ENCODE peak calls at places on chromosome 1, in seven cellular contexts. G is PC-9, D is A673, I is tibial artery, W is GM23248, O is GM23338, H is Panc1. J is an unnamed sample.

GRCh38 chr1:40607921-40608320 is 57.6 kb downstream of the RIMS3 start:
- DNase-seq in I (no peak), O (no peak), G (no peak), H (no peak), D (no peak), W (no peak), J (no peak)

GRCh38 chr1:221335161-221336101 is 406.5 kb downstream of the DUSP10 start:
- DNase-seq in D (no peak), W (peak; percentile 87), O (no peak), G (peak; percentile 82), I (peak; percentile 77), H (no peak), J (no peak)

GRCh38 chr1:80171101-80171500 is 1164.6 kb upstream of the ADGRL4 start:
- DNase-seq in H (no peak), W (no peak), G (no peak), I (no peak), O (no peak), D (peak; percentile 37), J (no peak)

GRCh38 chr1:3049164-3049563 is 19.8 kb upstream of the PRDM16 start:
- DNase-seq in D (no peak), G (no peak), H (no peak), W (no peak), O (no peak), I (peak; percentile 39), J (no peak)

GRCh38 chr1:106755682-106756406 is 300.6 kb upstream of the PRMT6 start:
- DNase-seq in G (peak; percentile 7), H (no peak), O (no peak), D (no peak), I (no peak), W (peak; percentile 84), J (peak; percentile 11)

GRCh38 chr1:233518344-233518743 is 95.6 kb upstream of the KCNK1 start:
- DNase-seq in I (no peak), G (peak; percentile 25), H (no peak), D (peak; percentile 66), W (peak; percentile 47), O (peak; percentile 91), J (peak; percentile 11)

GRCh38 chr1:204092632-204093420 is 19.9 kb downstream of the SOX13 start:
- DNase-seq in O (no peak), W (no peak), D (no peak), G (no peak), H (no peak), I (no peak), J (no peak)

GRCh38 chr1:216830836-216831235 is 107.6 kb upstream of the ESRRG start:
- DNase-seq in I (no peak), D (no peak), G (no peak), W (no peak), O (no peak), H (no peak), J (no peak)

GRCh38 chr1:159849972-159850371 is 12.5 kb downstream of the VSIG8 start:
- DNase-seq in I (no peak), H (no peak), D (peak; percentile 51), O (no peak), G (no peak), W (peak; percentile 75), J (no peak)

GRCh38 chr1:28887418-28887834 is 26.9 kb upstream of the EPB41 start:
- DNase-seq in I (no peak), W (peak; percentile 25), H (no peak), G (peak; percentile 20), O (peak; percentile 41), D (no peak), J (no peak)

GRCh38 chr1:174800221-174800791 is 199.4 kb upstream of the CACYBP start:
- DNase-seq in W (peak; percentile 39), H (no peak), D (no peak), I (no peak), G (no peak), O (peak; percentile 35), J (no peak)

GRCh38 chr1:53195913-53196484 is 625 bp upstream of the CPT2 start:
- DNase-seq in H (no peak), D (no peak), W (peak; percentile 40), G (no peak), I (no peak), O (no peak), J (no peak)

GRCh38 chr1:43616383-43616782 is 33.6 kb upstream of the KDM4A start:
- DNase-seq in O (no peak), W (no peak), G (no peak), D (no peak), H (no peak), I (no peak), J (no peak)

GRCh38 chr1:167453156-167453555 is 65.2 kb downstream of the CD247 start:
- DNase-seq in H (no peak), W (no peak), I (no peak), D (no peak), O (no peak), G (no peak), J (no peak)

DNA sequence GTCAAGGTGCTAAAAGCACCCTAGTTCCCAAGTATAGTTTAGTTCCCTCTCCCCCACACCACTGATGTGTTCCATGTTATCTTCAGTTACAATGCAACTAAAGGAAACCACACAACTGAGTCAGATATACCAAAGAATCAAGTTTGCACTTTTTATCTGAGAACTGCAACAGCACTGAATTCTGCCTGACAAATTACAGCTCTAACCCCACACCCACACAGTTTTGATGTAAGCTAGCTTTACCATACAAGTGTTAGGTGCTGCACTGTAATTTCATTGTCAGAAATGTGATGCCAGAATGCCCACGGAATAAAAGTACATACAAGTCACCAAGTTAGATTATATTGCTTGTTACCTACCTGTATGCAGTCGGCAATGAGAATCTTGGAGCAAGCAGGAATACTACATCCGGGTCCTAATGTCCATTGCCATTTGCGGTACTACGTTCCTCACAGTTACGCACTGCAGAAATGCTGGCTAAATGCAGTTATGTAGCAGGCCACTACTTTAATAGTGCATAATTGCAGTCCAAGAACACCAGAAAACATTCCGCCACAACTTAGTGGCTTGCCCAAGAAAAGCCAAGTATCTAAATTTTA is 12.1 kb downstream of the SFPQ start:
- DNase-seq in O (no peak), I (no peak), D (no peak), W (peak; percentile 42), H (no peak), G (no peak), J (no peak)
- H3K36me3 ChIP-seq in O (peaks cover 97% of the 10 kb centered on the region), I (peaks cover 99% of the 10 kb centered on the region), D (peaks cover 100% of the 10 kb centered on the region), W (peaks cover 98% of the 10 kb centered on the region), H (peaks cover 87% of the 10 kb centered on the region), G (peaks cover 88% of the 10 kb centered on the region), J (peaks cover 44% of the 10 kb centered on the region)

DNA sequence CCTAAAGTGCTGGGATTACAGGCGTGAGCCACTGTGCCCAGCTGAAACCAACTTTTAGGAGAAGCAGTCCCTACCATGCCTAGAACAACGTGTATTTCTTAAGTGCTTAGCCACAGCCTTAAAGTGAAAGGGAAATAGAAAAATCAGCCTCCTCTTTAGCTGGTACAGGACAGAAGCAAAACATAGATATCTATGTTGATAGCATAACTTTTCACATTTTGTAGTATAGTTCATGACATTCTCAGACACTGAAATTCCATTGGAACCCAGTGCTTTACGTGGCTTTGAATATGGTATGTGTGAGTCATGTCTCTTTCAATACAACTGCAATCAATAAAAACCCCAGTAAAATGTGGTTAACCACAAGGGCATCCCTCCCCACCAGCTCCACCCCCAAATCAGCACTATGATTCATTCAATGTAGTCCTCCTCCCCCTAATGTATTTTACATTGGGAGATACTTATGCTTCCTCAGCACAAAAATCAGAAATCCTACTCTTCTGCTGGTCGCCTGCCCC is 32.1 kb downstream of the TGFB2 start:
- DNase-seq in H (peak; percentile 91), W (peak; percentile 93), I (no peak), G (peak; percentile 87), O (no peak), D (peak; percentile 76), J (peak; percentile 85)
- H3K4me3 ChIP-seq in H (peak overlapping the region; percentile 28), W (peak overlapping the region; percentile 34), I (no peak overlapping the region), G (peak overlapping the region; percentile 36), O (no peak overlapping the region), D (no peak overlapping the region), J (peak overlapping the region; percentile 34)

GRCh38 chr1:33330376-33330890 is 9.5 kb upstream of the A3GALT2 start:
- DNase-seq in I (peak; percentile 40), W (no peak), G (no peak), D (no peak), O (no peak), H (no peak), J (no peak)

GRCh38 chr1:33332881-33333280 is 12.0 kb upstream of the A3GALT2 start:
- DNase-seq in W (peak; percentile 21), H (no peak), D (no peak), I (no peak), O (no peak), G (no peak), J (no peak)

GRCh38 chr1:33330906-33331305 is 10.0 kb upstream of the A3GALT2 start:
- DNase-seq in W (no peak), I (peak; percentile 55), H (no peak), D (no peak), G (no peak), O (no peak), J (no peak)

GRCh38 chr1:33332357-33332789 is 11.5 kb upstream of the A3GALT2 start:
- DNase-seq in O (no peak), H (no peak), W (peak; percentile 37), D (no peak), G (no peak), I (peak; percentile 82), J (no peak)

GRCh38 chr1:33331444-33332356 is 10.8 kb upstream of the A3GALT2 start:
- DNase-seq in W (peak; percentile 24), D (no peak), O (no peak), I (peak; percentile 67), G (no peak), H (no peak), J (no peak)
- H3K36me3 ChIP-seq in W (peaks cover 41% of the 10 kb centered on the region), D (peaks cover 87% of the 10 kb centered on the region), O (no peaks in the 10 kb centered on the region), I (peaks cover 70% of the 10 kb centered on the region), G (peaks cover 75% of the 10 kb centered on the region), H (peaks cover 52% of the 10 kb centered on the region), J (peaks cover 60% of the 10 kb centered on the region)

GRCh38 chr1:31952825-31953220 is 14.7 kb upstream of the PTP4A2 start:
- DNase-seq in D (no peak), I (no peak), H (no peak), W (no peak), O (no peak), G (no peak), J (no peak)

GRCh38 chr1:31955917-31956736 is 18.0 kb upstream of the PTP4A2 start:
- DNase-seq in H (no peak), W (peak; percentile 99), O (peak; percentile 68), G (peak; percentile 88), D (peak; percentile 80), I (peak; percentile 93), J (peak; percentile 80)

GRCh38 chr1:31951276-31951675 is 13.1 kb upstream of the PTP4A2 start:
- DNase-seq in W (peak; percentile 17), G (no peak), I (no peak), O (no peak), H (no peak), D (no peak), J (no peak)

GRCh38 chr1:31957701-31958674 is 19.8 kb upstream of the PTP4A2 start:
- DNase-seq in W (no peak), O (no peak), I (no peak), H (no peak), G (peak; percentile 25), D (no peak), J (no peak)

DNA sequence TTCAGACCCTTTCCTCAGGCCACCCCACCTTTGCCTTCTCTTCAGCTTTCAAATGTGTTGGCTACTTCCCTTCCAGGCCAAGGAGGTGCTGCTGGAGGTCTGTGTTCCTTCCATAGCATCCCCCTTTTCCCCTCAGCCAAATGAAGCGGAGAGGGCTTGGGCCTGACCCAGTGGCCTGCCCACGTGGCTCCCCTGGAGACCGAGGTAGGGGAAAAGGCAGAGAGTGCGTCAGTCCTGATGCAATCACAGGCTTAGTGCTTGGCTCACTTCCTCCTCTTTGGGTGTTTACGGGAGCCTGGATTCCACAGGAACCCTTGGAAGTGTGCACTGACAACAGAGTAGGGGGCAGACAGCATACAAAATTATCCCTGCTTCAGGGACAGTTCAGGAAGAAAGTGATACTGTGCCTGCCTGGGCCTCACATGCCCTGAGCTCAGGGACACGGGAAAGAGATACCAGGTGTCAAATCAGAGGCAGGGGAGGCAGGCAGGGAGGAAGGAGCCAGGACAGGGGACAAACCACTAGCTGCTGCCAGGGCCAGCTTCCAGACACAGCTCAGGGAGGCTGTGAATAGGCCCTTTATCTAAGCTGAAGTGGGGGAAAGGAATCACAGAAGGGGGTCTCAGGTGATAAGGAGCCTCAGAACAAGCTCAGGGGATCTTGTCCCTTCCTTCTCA is 16.6 kb upstream of the PTP4A2 start:
- DNase-seq in I (peak; percentile 93), W (peak; percentile 97), D (peak; percentile 43), H (no peak), O (no peak), G (peak; percentile 74), J (no peak)
- H3K4me3 ChIP-seq in I (no peak overlapping the region), W (peak overlapping the region; percentile 6), D (no peak overlapping the region), H (no peak overlapping the region), O (no peak overlapping the region), G (peak overlapping the region; percentile 11), J (no peak overlapping the region)